ENCODE peak calls at places on chromosomes 3 and 15, in eight cellular contexts. F, G, M, Z, A, S, U and B are unnamed samples.
A peak's percentile ranks its signal among the peaks of the same experiment; 100 is the strongest.

GRCh38 chr3:96631050-96631449 is 183.3 kb upstream of the EPHA6 start:
- DNase-seq in F (no peak), G (no peak), M (no peak), Z (no peak), A (no peak), S (no peak), U (no peak), B (no peak)

GRCh38 chr3:48919215-48920138 is 835 bp downstream of the ARIH2 start:
- DNase-seq in F (peak; percentile 81), G (no peak), M (peak; percentile 54), Z (peak; percentile 8), A (peak; percentile 37), S (no peak), U (peak; percentile 75), B (peak; percentile 91)

GRCh38 chr15:63587527-63587926 is 9.7 kb upstream of the FBXL22 start:
- DNase-seq in F (no peak), G (no peak), M (no peak), Z (no peak), A (no peak), S (no peak), U (peak; percentile 34), B (no peak)

GRCh38 chr15:83776986-83777385 is 123.1 kb downstream of the ADAMTSL3 start:
- DNase-seq in F (no peak), G (no peak), M (no peak), Z (no peak), A (no peak), S (no peak), U (no peak), B (no peak)

GRCh38 chr3:82157952-82158351 is 396.5 kb upstream of the GBE1 start:
- DNase-seq in F (no peak), G (no peak), M (peak; percentile 20), Z (no peak), A (no peak), S (no peak), U (peak; percentile 84), B (no peak)

GRCh38 chr3:130601662-130602061 is 84.7 kb downstream of the COL6A6 start:
- DNase-seq in F (no peak), G (no peak), M (no peak), Z (no peak), A (no peak), S (no peak), U (peak; percentile 13), B (no peak)

GRCh38 chr15:101455291-101455916 is 34.1 kb downstream of the PCSK6 start:
- DNase-seq in F (no peak), G (no peak), M (no peak), Z (no peak), A (peak; percentile 19), S (no peak), U (peak; percentile 65), B (no peak)

GRCh38 chr15:25245801-25246622 is 192.8 kb downstream of the UBE3A start:
- DNase-seq in F (no peak), G (no peak), M (no peak), Z (no peak), A (peak; percentile 0), S (no peak), U (no peak), B (no peak)

GRCh38 chr3:188832961-188833615 is 338.7 kb upstream of the TPRG1 start:
- DNase-seq in F (no peak), G (no peak), M (no peak), Z (no peak), A (no peak), S (no peak), U (no peak), B (peak; percentile 65)

GRCh38 chr3:171614318-171614967 is 154.2 kb upstream of the TNIK start:
- DNase-seq in F (no peak), G (no peak), M (peak; percentile 28), Z (peak; percentile 63), A (peak; percentile 10), S (no peak), U (peak; percentile 52), B (no peak)

GRCh38 chr3:146375214-146375613 is 94.1 kb downstream of the PLSCR2 start:
- DNase-seq in F (no peak), G (no peak), M (no peak), Z (no peak), A (no peak), S (no peak), U (peak; percentile 27), B (no peak)

GRCh38 chr15:39580630-39581500 is at the start of gene THBS1:
- DNase-seq in F (no peak), G (no peak), M (peak; percentile 80), Z (peak; percentile 62), A (peak; percentile 83), S (peak; percentile 88), U (peak; percentile 97), B (peak; percentile 98)

GRCh38 chr15:36478561-36478960 is 100.9 kb upstream of the CDIN1 start:
- DNase-seq in F (no peak), G (no peak), M (no peak), Z (no peak), A (no peak), S (no peak), U (no peak), B (no peak)

GRCh38 chr3:34260991-34261365 is 462.5 kb downstream of the PDCD6IP start:
- DNase-seq in F (no peak), G (no peak), M (no peak), Z (no peak), A (no peak), S (no peak), U (peak; percentile 26), B (no peak)

GRCh38 chr3:78839710-78840109 is 928.1 kb downstream of the ROBO1 start:
- DNase-seq in F (no peak), G (no peak), M (no peak), Z (no peak), A (no peak), S (no peak), U (peak; percentile 25), B (no peak)

GRCh38 chr15:84881520-84881830 is 3.0 kb upstream of the SLC28A1 start:
- DNase-seq in F (no peak), G (no peak), M (no peak), Z (no peak), A (no peak), S (no peak), U (no peak), B (no peak)

GRCh38 chr3:100992086-100993033 is 861 bp downstream of the ABI3BP start:
- DNase-seq in F (no peak), G (no peak), M (peak; percentile 30), Z (no peak), A (peak; percentile 26), S (no peak), U (peak; percentile 77), B (no peak)

GRCh38 chr3:5072100-5072816 is 49.8 kb upstream of the ARL8B start:
- DNase-seq in F (no peak), G (no peak), M (no peak), Z (no peak), A (no peak), S (no peak), U (no peak), B (peak; percentile 78)

GRCh38 chr15:101359365-101359947 is 64.4 kb upstream of the SNRPA1 start:
- DNase-seq in F (no peak), G (no peak), M (no peak), Z (no peak), A (no peak), S (no peak), U (peak; percentile 2), B (no peak)

GRCh38 chr3:177062052-177062732 is 135.1 kb downstream of the TBL1XR1 start:
- DNase-seq in F (no peak), G (no peak), M (no peak), Z (no peak), A (no peak), S (no peak), U (no peak), B (no peak)

GRCh38 chr3:32303051-32303786 is 64.7 kb downstream of the CMTM8 start:
- DNase-seq in F (no peak), G (no peak), M (no peak), Z (no peak), A (no peak), S (no peak), U (no peak), B (no peak)

GRCh38 chr3:76044601-76045600 is 259.6 kb upstream of the ZNF717 start:
- DNase-seq in F (peak; percentile 27), G (no peak), M (no peak), Z (peak; percentile 55), A (peak; percentile 37), S (no peak), U (peak; percentile 80), B (no peak)

GRCh38 chr15:56468271-56468912 is 3.5 kb upstream of the MNS1 start:
- DNase-seq in F (peak; percentile 20), G (no peak), M (no peak), Z (no peak), A (no peak), S (no peak), U (peak; percentile 42), B (no peak)

GRCh38 chr3:109729111-109729510 is 391.8 kb upstream of the DPPA4 start:
- DNase-seq in F (no peak), G (no peak), M (no peak), Z (no peak), A (no peak), S (no peak), U (no peak), B (no peak)

GRCh38 chr15:53918180-53919079 is 59.8 kb upstream of the UNC13C start:
- DNase-seq in F (no peak), G (no peak), M (no peak), Z (no peak), A (no peak), S (no peak), U (no peak), B (no peak)

GRCh38 chr3:189629803-189630455 is 1.3 kb upstream of the TP63 start:
- DNase-seq in F (no peak), G (no peak), M (no peak), Z (no peak), A (peak; percentile 33), S (no peak), U (peak; percentile 53), B (no peak)

GRCh38 chr15:77530576-77530975 is 102.1 kb downstream of the LINGO1 start:
- DNase-seq in F (no peak), G (no peak), M (no peak), Z (no peak), A (no peak), S (no peak), U (no peak), B (no peak)